ENCODE peak calls at places on chromosomes 7 and 10, in nine cellular contexts. I is A549; W is left lung; O is tibial nerve; P is kidney; R is CD4-positive, alpha-beta T cell; G is pancreas; Q is fibroblast of lung; X is uterus. Z is an unnamed sample.

GRCh38 chr10:121217331-121217730 is 366.2 kb downstream of the WDR11 start:
- DNase-seq in I (no peak), W (no peak), O (no peak), P (no peak), R (no peak), G (no peak), Q (no peak), X (no peak), Z (no peak)

GRCh38 chr7:4144801-4145470 is 537.2 kb upstream of the FOXK1 start:
- DNase-seq in I (no peak), W (peak; percentile 74), O (peak; percentile 39), P (peak; percentile 72), R (no peak), G (no peak), Q (peak; percentile 67), X (peak; percentile 66), Z (no peak)

GRCh38 chr7:127903913-127904705 is 127.1 kb downstream of the LRRC4 start:
- DNase-seq in I (no peak), W (no peak), O (no peak), P (no peak), R (no peak), G (no peak), Q (no peak), X (no peak), Z (no peak)

GRCh38 chr10:35369049-35369760 is 32.9 kb downstream of the CCNY start:
- DNase-seq in I (no peak), W (no peak), O (no peak), P (no peak), R (no peak), G (no peak), Q (peak; percentile 19), X (no peak), Z (no peak)

GRCh38 chr7:158606111-158606510 is 18.5 kb upstream of the PTPRN2 start:
- DNase-seq in I (no peak), W (no peak), O (no peak), P (no peak), R (no peak), G (no peak), Q (no peak), X (no peak), Z (no peak)

GRCh38 chr10:55892276-55892675 is 468.8 kb downstream of the ZWINT start:
- DNase-seq in I (no peak), W (no peak), O (no peak), P (no peak), R (no peak), G (no peak), Q (no peak), X (no peak), Z (no peak)

GRCh38 chr10:121380211-121380610 is 218.0 kb downstream of the FGFR2 start:
- DNase-seq in I (no peak), W (no peak), O (no peak), P (no peak), R (no peak), G (no peak), Q (no peak), X (no peak), Z (no peak)

GRCh38 chr7:41420421-41420820 is 282.5 kb downstream of the INHBA start:
- DNase-seq in I (no peak), W (no peak), O (no peak), P (no peak), R (no peak), G (no peak), Q (peak; percentile 28), X (no peak), Z (no peak)

GRCh38 chr10:89503151-89503550 is 32.2 kb downstream of the SLC16A12 start:
- DNase-seq in I (no peak), W (no peak), O (no peak), P (no peak), R (no peak), G (no peak), Q (no peak), X (no peak), Z (no peak)

GRCh38 chr7:2175091-2175490 is 57.7 kb downstream of the MAD1L1 start:
- DNase-seq in I (no peak), W (no peak), O (no peak), P (no peak), R (no peak), G (no peak), Q (no peak), X (no peak), Z (no peak)

GRCh38 chr10:28734940-28735759 is 57.8 kb downstream of the BAMBI start:
- DNase-seq in I (peak; percentile 62), W (no peak), O (no peak), P (no peak), R (no peak), G (no peak), Q (peak; percentile 97), X (no peak), Z (peak; percentile 82)

GRCh38 chr10:59857049-59857448 is 49.3 kb downstream of the CCDC6 start:
- DNase-seq in I (no peak), W (no peak), O (no peak), P (no peak), R (no peak), G (no peak), Q (no peak), X (no peak), Z (no peak)

GRCh38 chr7:137853053-137853452 is 6.3 kb upstream of the DGKI start:
- DNase-seq in I (no peak), W (no peak), O (no peak), P (no peak), R (no peak), G (no peak), Q (no peak), X (no peak), Z (no peak)

GRCh38 chr10:96440257-96441125 is 73.2 kb downstream of the TLL2 start:
- DNase-seq in I (no peak), W (no peak), O (no peak), P (no peak), R (no peak), G (no peak), Q (no peak), X (no peak), Z (no peak)

GRCh38 chr7:75534727-75535307 is 42.7 kb downstream of the SPDYE5 start:
- DNase-seq in I (no peak), W (no peak), O (no peak), P (no peak), R (no peak), G (no peak), Q (peak; percentile 77), X (no peak), Z (no peak)

GRCh38 chr7:774161-775109 is 47.4 kb upstream of the PRKAR1B start:
- DNase-seq in I (peak; percentile 52), W (peak; percentile 89), O (no peak), P (peak; percentile 82), R (peak; percentile 56), G (peak; percentile 42), Q (peak; percentile 26), X (peak; percentile 46), Z (peak; percentile 67)

GRCh38 chr7:43721193-43721806 is 8.0 kb downstream of the COA1 start:
- DNase-seq in I (peak; percentile 23), W (no peak), O (no peak), P (no peak), R (no peak), G (no peak), Q (peak; percentile 81), X (no peak), Z (peak; percentile 33)
- H3K27ac ChIP-seq in I (no peak overlapping the region), W (no peak overlapping the region), O (no peak overlapping the region), P (no peak overlapping the region), R (no peak overlapping the region), G (no peak overlapping the region), Q (no peak overlapping the region), X (no peak overlapping the region), Z (no peak overlapping the region)

GRCh38 chr7:40192036-40192435 is 57.2 kb downstream of the SUGCT start:
- DNase-seq in I (no peak), W (no peak), O (no peak), P (no peak), R (no peak), G (no peak), Q (peak; percentile 81), X (no peak), Z (no peak)

DNA sequence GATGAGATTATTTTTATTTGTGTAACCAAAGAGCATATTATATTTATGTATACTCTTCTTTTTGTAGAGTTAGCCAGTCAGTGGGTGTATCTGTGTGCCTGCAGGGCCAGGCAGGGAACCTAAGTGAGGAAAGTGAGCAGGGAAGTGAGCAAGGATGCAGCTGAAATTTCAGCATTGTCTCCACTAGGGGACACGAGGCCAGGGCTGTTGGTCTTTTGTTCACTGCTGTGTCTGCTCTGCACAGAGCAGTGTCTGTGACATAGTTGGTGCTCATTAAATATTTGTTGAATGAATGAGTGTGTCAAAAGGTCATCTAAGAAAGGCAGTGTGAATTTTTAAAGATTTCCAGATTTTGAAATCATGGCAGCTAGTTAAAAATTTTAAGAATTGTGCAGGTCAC is 51.8 kb downstream of the SUGCT start:
- DNase-seq in I (no peak), W (no peak), O (no peak), P (no peak), R (no peak), G (no peak), Q (no peak), X (no peak), Z (no peak)
- TF ChIP-seq CTCF in I (no peak), W (no peak), O (no peak), P (no peak), R (no peak), G (no peak), Q (no peak), X (no peak), Z (no peak)

DNA sequence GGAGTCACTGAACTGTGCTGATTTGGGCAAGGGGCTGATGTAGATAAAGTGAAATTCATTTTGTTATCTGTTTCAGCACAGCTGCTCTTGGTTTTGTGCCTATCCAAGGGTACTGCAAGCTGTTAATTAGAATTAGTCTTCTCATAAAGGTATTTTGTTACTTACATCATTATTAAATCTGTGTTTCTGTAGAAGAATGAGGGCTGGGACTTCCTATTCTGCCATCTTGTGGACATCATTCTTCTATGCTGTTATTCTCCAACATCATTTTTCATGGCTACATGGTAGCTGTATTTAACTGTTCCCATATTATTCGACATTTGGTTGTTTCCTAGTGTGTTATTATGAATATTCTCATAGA is 76.2 kb upstream of the CCDC71L start:
- DNase-seq in I (no peak), W (no peak), O (no peak), P (no peak), R (no peak), G (no peak), Q (peak; percentile 63), X (no peak), Z (peak; percentile 12)
- H3K27ac ChIP-seq in I (peak overlapping the region; percentile 66), W (no peak overlapping the region), O (no peak overlapping the region), P (no peak overlapping the region), R (no peak overlapping the region), G (no peak overlapping the region), Q (peak overlapping the region; percentile 75), X (no peak overlapping the region), Z (no peak overlapping the region)

DNA sequence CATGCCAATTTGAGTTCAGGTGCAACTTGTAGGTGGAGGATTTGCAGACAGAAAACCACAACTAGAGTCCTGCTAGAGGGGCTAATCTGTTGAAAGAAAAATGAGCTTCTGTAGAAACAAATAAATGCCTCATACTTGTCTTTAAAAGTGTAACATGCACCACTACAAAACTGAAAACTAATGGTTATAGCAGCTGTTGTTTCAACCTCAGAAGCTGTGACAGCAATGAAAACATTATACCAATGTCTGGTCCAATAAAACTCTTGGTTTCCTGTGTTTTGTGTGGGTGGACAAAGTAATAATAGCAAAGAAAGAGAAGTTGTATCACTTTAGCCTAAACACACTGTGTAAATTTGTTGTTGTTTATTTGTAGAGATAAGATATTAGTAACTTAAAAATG is 3.4 kb upstream of the PPP1R9A start:
- DNase-seq in I (no peak), W (no peak), O (no peak), P (no peak), R (no peak), G (no peak), Q (no peak), X (no peak), Z (no peak)
- TF ChIP-seq CTCF in I (no peak), W (no peak), O (no peak), P (no peak), R (no peak), G (no peak), Q (no peak), X (no peak), Z (no peak)